ENCODE peak calls at places on chromosomes 4 and X, in ten cellular contexts. F is RWPE1; N is GM23338; C is PC-3; Q is WERI-Rb-1; T is H9; L is A549; W is ovary; A is mesendoderm; D is naive thymus-derived CD4-positive, alpha-beta T cell. O is an unnamed sample.
A peak's percentile ranks its signal among the peaks of the same experiment; 100 is the strongest.

GRCh38 chr4:1410491-1411325 is 4.5 kb upstream of the NKX1-1 start:
- DNase-seq in Q (peak; percentile 78), N (peak; percentile 95), F (peak; percentile 58), L (no peak), D (no peak), A (peak; percentile 82), C (peak; percentile 28), T (peak; percentile 87), W (peak; percentile 74), O (no peak)

GRCh38 chrX:16491461-16491860 is 158.5 kb upstream of the S100G start:
- DNase-seq in C (no peak), Q (no peak), A (peak; percentile 31), F (no peak), W (no peak), N (peak; percentile 2), L (no peak), T (no peak), D (no peak), O (no peak)

GRCh38 chr4:96698891-96699290 is 859.0 kb downstream of the PDHA2 start:
- DNase-seq in W (no peak), N (no peak), F (no peak), D (no peak), A (no peak), Q (no peak), C (no peak), T (no peak), L (no peak), O (no peak)

GRCh38 chr4:88610771-88611170 is 18.5 kb downstream of the HERC3 start:
- DNase-seq in T (no peak), A (no peak), D (no peak), N (no peak), Q (no peak), W (peak; percentile 48), C (no peak), L (no peak), F (no peak), O (peak; percentile 17)

GRCh38 chrX:63686878-63687714 is 97.9 kb downstream of the ARHGEF9 start:
- DNase-seq in A (peak; percentile 66), F (peak; percentile 24), Q (peak; percentile 16), N (peak; percentile 73), L (peak; percentile 30), C (peak; percentile 68), D (no peak), T (peak; percentile 26), W (no peak), O (no peak)

GRCh38 chrX:107561468-107562215 is 66.7 kb upstream of the PRPS1 start:
- DNase-seq in W (no peak), L (no peak), T (peak; percentile 87), F (no peak), N (peak; percentile 83), Q (no peak), D (no peak), C (no peak), A (peak; percentile 76), O (no peak)

GRCh38 chrX:96715412-96715940 is 30.8 kb downstream of the DIAPH2 start:
- DNase-seq in C (peak; percentile 78), W (no peak), Q (no peak), D (no peak), L (peak; percentile 0), A (no peak), T (no peak), N (no peak), F (no peak), O (no peak)

GRCh38 chr4:132266374-132266773 is 882.7 kb upstream of the PCDH10 start:
- DNase-seq in F (no peak), D (no peak), T (no peak), A (no peak), Q (no peak), L (no peak), N (no peak), C (no peak), W (no peak), O (no peak)

GRCh38 chrX:153969904-153970397 is 1.7 kb downstream of the HCFC1 start:
- DNase-seq in C (peak; percentile 10), L (no peak), A (no peak), F (no peak), Q (no peak), T (no peak), W (peak; percentile 68), N (no peak), D (no peak), O (peak; percentile 30)

GRCh38 chr4:118076958-118077766 is 42.9 kb downstream of the NDST3 start:
- DNase-seq in W (no peak), N (peak; percentile 87), D (no peak), L (peak; percentile 21), T (peak; percentile 69), F (no peak), A (peak; percentile 76), C (peak; percentile 46), Q (peak; percentile 71), O (no peak)

GRCh38 chrX:48631376-48632090 is 34.2 kb downstream of the WDR13 start:
- DNase-seq in T (peak; percentile 87), N (peak; percentile 89), A (peak; percentile 96), D (peak; percentile 13), Q (peak; percentile 87), L (peak; percentile 91), W (peak; percentile 77), C (peak; percentile 97), F (peak; percentile 85), O (peak; percentile 71)

GRCh38 chrX:103847174-103847870 is 15.3 kb upstream of the RAB9B start:
- DNase-seq in W (no peak), F (no peak), A (no peak), L (no peak), D (no peak), N (no peak), C (peak; percentile 47), T (no peak), Q (no peak), O (no peak)

GRCh38 chr4:112778520-112778919 is 141.6 kb downstream of the LARP7 start:
- DNase-seq in N (peak; percentile 38), Q (no peak), W (no peak), C (no peak), A (peak; percentile 82), D (no peak), T (no peak), F (no peak), L (no peak), O (no peak)

GRCh38 chr4:48904101-48904500 is 2.5 kb downstream of the OCIAD2 start:
- DNase-seq in W (no peak), C (no peak), D (no peak), T (no peak), Q (peak; percentile 49), A (no peak), F (no peak), L (no peak), N (no peak), O (no peak)

GRCh38 chr4:7815562-7815961 is 124.1 kb downstream of the AFAP1 start:
- DNase-seq in A (no peak), T (no peak), F (no peak), N (no peak), Q (no peak), C (no peak), L (peak; percentile 30), D (no peak), W (no peak), O (no peak)

GRCh38 chr4:130233377-130234047 is 1137.6 kb downstream of the C4orf33 start:
- DNase-seq in T (no peak), Q (no peak), W (no peak), D (no peak), F (no peak), N (no peak), C (peak; percentile 2), A (no peak), L (no peak), O (no peak)

GRCh38 chr4:44150091-44150576 is 298.5 kb downstream of the KCTD8 start:
- DNase-seq in Q (no peak), D (no peak), W (no peak), A (peak; percentile 29), N (no peak), T (no peak), F (peak; percentile 39), C (peak; percentile 87), L (no peak), O (no peak)

GRCh38 chr4:148216866-148217814 is 225.1 kb downstream of the NR3C2 start:
- DNase-seq in F (no peak), W (no peak), L (no peak), N (no peak), Q (no peak), D (no peak), T (no peak), C (no peak), A (no peak), O (no peak)
- H3K27ac ChIP-seq in F (no peak overlapping the region), W (no peak overlapping the region), L (no peak overlapping the region), N (no peak overlapping the region), Q (no peak overlapping the region), D (peak overlapping the region; percentile 32), T (no peak overlapping the region), C (no peak overlapping the region), A (no peak overlapping the region), O (no peak overlapping the region)

GRCh38 chrX:139720136-139720535 is 12.2 kb upstream of the MCF2 start:
- DNase-seq in L (peak; percentile 34), D (no peak), C (peak; percentile 15), T (peak; percentile 50), N (peak; percentile 59), F (peak; percentile 0), W (no peak), Q (no peak), A (peak; percentile 96), O (no peak)
- H3K27ac ChIP-seq in L (peak overlapping the region; percentile 49), D (no peak overlapping the region), C (no peak overlapping the region), T (no peak overlapping the region), N (peak overlapping the region; percentile 66), F (no peak overlapping the region), W (no peak overlapping the region), Q (no peak overlapping the region), A (no peak overlapping the region), O (no peak overlapping the region)

DNA sequence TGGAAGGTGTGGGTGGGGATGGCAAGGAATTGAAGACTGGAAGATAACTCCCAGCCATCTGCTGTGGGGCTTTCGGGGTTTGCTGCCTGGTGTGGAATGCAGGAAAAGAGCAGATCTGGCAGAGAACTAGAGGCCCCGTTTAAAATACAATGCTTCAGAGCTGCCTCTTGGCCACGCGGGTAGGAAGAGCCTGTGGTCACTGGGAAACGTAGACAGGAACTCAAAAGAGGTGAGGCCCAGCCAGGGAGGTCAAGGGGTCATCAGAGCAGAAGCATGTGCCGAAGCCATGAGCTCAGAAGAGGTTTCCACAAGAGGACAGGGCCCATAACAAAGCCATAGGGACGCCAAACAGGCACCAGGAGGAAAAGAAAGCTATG is 14.5 kb upstream of the STS start:
- DNase-seq in T (no peak), N (no peak), A (peak; percentile 69), W (no peak), F (no peak), C (no peak), D (no peak), L (no peak), Q (no peak), O (no peak)
- H3K27ac ChIP-seq in T (no peak overlapping the region), N (peak overlapping the region; percentile 85), A (peak overlapping the region; percentile 81), W (no peak overlapping the region), F (peak overlapping the region; percentile 16), C (peak overlapping the region; percentile 82), D (no peak overlapping the region), L (peak overlapping the region; percentile 68), Q (no peak overlapping the region), O (no peak overlapping the region)

DNA sequence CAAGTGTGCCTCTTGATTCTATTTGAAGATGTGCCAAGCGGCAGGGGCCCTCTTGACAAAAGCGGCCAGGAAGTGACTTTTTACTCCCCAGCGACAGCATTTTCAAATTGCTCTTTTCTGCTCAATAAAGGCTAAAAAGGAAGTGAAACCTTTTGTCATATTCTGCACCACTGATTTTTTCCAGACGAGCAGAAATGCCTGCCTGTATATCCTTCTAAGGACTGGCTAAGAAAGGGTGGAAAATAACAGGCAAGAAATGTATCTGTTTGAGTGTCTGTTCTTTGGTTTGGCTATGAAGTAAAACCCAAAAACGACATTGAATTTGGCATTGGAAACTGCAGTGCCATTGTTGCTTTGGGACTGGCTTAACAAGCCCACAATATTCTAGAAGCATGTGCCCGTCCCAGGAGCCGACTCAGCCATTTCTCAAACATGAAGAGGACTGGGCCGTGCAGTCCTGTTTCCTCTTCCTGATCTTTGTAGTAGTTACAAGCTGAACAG is 25.5 kb downstream of the TMSB4X start:
- DNase-seq in W (no peak), L (no peak), N (no peak), A (no peak), Q (no peak), D (no peak), T (no peak), F (no peak), C (peak; percentile 30), O (peak; percentile 1)
- H3K27ac ChIP-seq in W (peak overlapping the region; percentile 20), L (peak overlapping the region; percentile 86), N (peak overlapping the region; percentile 63), A (no peak overlapping the region), Q (no peak overlapping the region), D (peak overlapping the region; percentile 77), T (no peak overlapping the region), F (no peak overlapping the region), C (peak overlapping the region; percentile 99), O (peak overlapping the region; percentile 58)

O was measured in substantia nigra.